ENCODE peak calls at places on chromosomes 4 and X, in four cellular contexts. Y, M, L and A are unnamed samples.

GRCh38 chr4:183264614-183265013 is 55.5 kb downstream of the CLDN22 start:
- DNase-seq in Y (no peak), L (no peak), M (no peak), A (peak)

GRCh38 chr4:119962631-119963030 is 104.0 kb downstream of the MAD2L1 start:
- DNase-seq in Y (no peak), M (no peak), L (no peak), A (no peak)

GRCh38 chr4:19930742-19931141 is 321.0 kb upstream of the SLIT2 start:
- DNase-seq in L (no peak), M (no peak), Y (no peak), A (no peak)

GRCh38 chrX:53795583-53795982 is 109.1 kb upstream of the HUWE1 start:
- DNase-seq in L (no peak), M (no peak), Y (no peak), A (no peak)

GRCh38 chr4:138275946-138276621 is 33.9 kb upstream of the SLC7A11 start:
- DNase-seq in Y (no peak), M (peak), L (no peak), A (peak)

GRCh38 chrX:15515931-15516330 is 15.3 kb downstream of the BMX start:
- DNase-seq in M (no peak), L (no peak), Y (no peak), A (no peak)

GRCh38 chrX:22037225-22037624 is 5.1 kb downstream of the PHEX start:
- DNase-seq in Y (no peak), L (no peak), M (no peak), A (no peak)

GRCh38 chr4:67030636-67031035 is 514.7 kb downstream of the CENPC start:
- DNase-seq in M (no peak), Y (no peak), L (no peak), A (no peak)

GRCh38 chr4:122346036-122346435 is 32.8 kb upstream of the ADAD1 start:
- DNase-seq in M (no peak), L (no peak), Y (no peak), A (no peak)

GRCh38 chrX:46204721-46205422 is 340.3 kb downstream of the ZNF674 start:
- DNase-seq in Y (no peak), M (peak), L (no peak), A (no peak)

GRCh38 chr4:26822546-26822945 is 38.1 kb upstream of the STIM2 start:
- DNase-seq in Y (no peak), M (no peak), L (no peak), A (no peak)

GRCh38 chr4:12724520-12724919 is 759.6 kb downstream of the RAB28 start:
- DNase-seq in M (peak), Y (no peak), L (no peak), A (no peak)

GRCh38 chr4:30429813-30430466 is 290.2 kb upstream of the PCDH7 start:
- DNase-seq in Y (no peak), M (peak), L (no peak), A (no peak)

GRCh38 chrX:110042521-110042920 is 39.6 kb downstream of the TMEM164 start:
- DNase-seq in M (no peak), Y (no peak), L (no peak), A (no peak)

GRCh38 chr4:182185491-182185890 is 57.7 kb upstream of the TENM3 start:
- DNase-seq in L (no peak), Y (no peak), M (no peak), A (no peak)

GRCh38 chr4:61580721-61581377 is 380.7 kb downstream of the ADGRL3 start:
- DNase-seq in M (no peak), Y (no peak), L (no peak), A (no peak)

GRCh38 chr4:47510506-47511143 is 25.6 kb downstream of the ATP10D start:
- DNase-seq in L (no peak), M (no peak), Y (no peak), A (no peak)

GRCh38 chr4:98682719-98683118 is 24.3 kb upstream of the TSPAN5 start:
- DNase-seq in M (no peak), Y (peak), L (no peak), A (no peak)

GRCh38 chr4:15396157-15396800 is 31.6 kb upstream of the C1QTNF7 start:
- DNase-seq in Y (no peak), L (peak), M (peak), A (no peak)

GRCh38 chr4:153260553-153261306 is 56.5 kb downstream of the TRIM2 start:
- DNase-seq in L (peak), Y (no peak), M (peak), A (peak)